ENCODE peak calls at places on chromosomes 11 and 22, in five cellular contexts. One of them, this sample, is unnamed.

GRCh38 chr11:47716692-47717091 is 1.5 kb upstream of the AGBL2 start:
- DNase-seq in type B pancreatic cell: no peak
- DNase-seq in stimulated activated CD4-positive, alpha-beta T cell treated with anti-CD3 and anti-CD28 coated beads, Interleukin-12 subunit alpha, Interleukin-12 subunit beta, amount 100 ng/mL, for 4 hours: no peak
- DNase-seq in activated CD8-positive, alpha-beta T cell treated with anti-CD3 and anti-CD28 coated beads for 36 hours: peak
- DNase-seq in AG20443: no peak
- DNase-seq in this sample: peak

GRCh38 chr11:61908730-61909622 is 8.4 kb downstream of the RAB3IL1 start:
- DNase-seq in type B pancreatic cell: peak
- DNase-seq in stimulated activated CD4-positive, alpha-beta T cell treated with anti-CD3 and anti-CD28 coated beads, Interleukin-12 subunit alpha, Interleukin-12 subunit beta, amount 100 ng/mL, for 4 hours: no peak
- DNase-seq in activated CD8-positive, alpha-beta T cell treated with anti-CD3 and anti-CD28 coated beads for 36 hours: no peak
- DNase-seq in AG20443: no peak
- DNase-seq in this sample: no peak

GRCh38 chr22:20089977-20090729 is 10.1 kb downstream of the DGCR8 start:
- DNase-seq in type B pancreatic cell: no peak
- DNase-seq in stimulated activated CD4-positive, alpha-beta T cell treated with anti-CD3 and anti-CD28 coated beads, Interleukin-12 subunit alpha, Interleukin-12 subunit beta, amount 100 ng/mL, for 4 hours: no peak
- DNase-seq in activated CD8-positive, alpha-beta T cell treated with anti-CD3 and anti-CD28 coated beads for 36 hours: no peak
- DNase-seq in AG20443: peak
- DNase-seq in this sample: no peak

GRCh38 chr11:23865341-23865975 is 631.4 kb upstream of the LUZP2 start:
- DNase-seq in type B pancreatic cell: no peak
- DNase-seq in stimulated activated CD4-positive, alpha-beta T cell treated with anti-CD3 and anti-CD28 coated beads, Interleukin-12 subunit alpha, Interleukin-12 subunit beta, amount 100 ng/mL, for 4 hours: no peak
- DNase-seq in activated CD8-positive, alpha-beta T cell treated with anti-CD3 and anti-CD28 coated beads for 36 hours: no peak
- DNase-seq in AG20443: peak
- DNase-seq in this sample: no peak

GRCh38 chr11:79412761-79413160 is 28.1 kb downstream of the TENM4 start:
- DNase-seq in type B pancreatic cell: no peak
- DNase-seq in stimulated activated CD4-positive, alpha-beta T cell treated with anti-CD3 and anti-CD28 coated beads, Interleukin-12 subunit alpha, Interleukin-12 subunit beta, amount 100 ng/mL, for 4 hours: no peak
- DNase-seq in activated CD8-positive, alpha-beta T cell treated with anti-CD3 and anti-CD28 coated beads for 36 hours: no peak
- DNase-seq in AG20443: no peak
- DNase-seq in this sample: no peak

GRCh38 chr22:27747396-27748256 is 53.9 kb downstream of the MN1 start:
- DNase-seq in type B pancreatic cell: no peak
- DNase-seq in stimulated activated CD4-positive, alpha-beta T cell treated with anti-CD3 and anti-CD28 coated beads, Interleukin-12 subunit alpha, Interleukin-12 subunit beta, amount 100 ng/mL, for 4 hours: no peak
- DNase-seq in activated CD8-positive, alpha-beta T cell treated with anti-CD3 and anti-CD28 coated beads for 36 hours: no peak
- DNase-seq in AG20443: peak
- DNase-seq in this sample: no peak

GRCh38 chr11:128195057-128195751 is 392.2 kb downstream of the ETS1 start:
- DNase-seq in type B pancreatic cell: no peak
- DNase-seq in stimulated activated CD4-positive, alpha-beta T cell treated with anti-CD3 and anti-CD28 coated beads, Interleukin-12 subunit alpha, Interleukin-12 subunit beta, amount 100 ng/mL, for 4 hours: no peak
- DNase-seq in activated CD8-positive, alpha-beta T cell treated with anti-CD3 and anti-CD28 coated beads for 36 hours: peak
- DNase-seq in AG20443: no peak
- DNase-seq in this sample: peak

GRCh38 chr22:48236261-48236660 is 1473.8 kb downstream of the TBC1D22A start:
- DNase-seq in type B pancreatic cell: no peak
- DNase-seq in stimulated activated CD4-positive, alpha-beta T cell treated with anti-CD3 and anti-CD28 coated beads, Interleukin-12 subunit alpha, Interleukin-12 subunit beta, amount 100 ng/mL, for 4 hours: no peak
- DNase-seq in activated CD8-positive, alpha-beta T cell treated with anti-CD3 and anti-CD28 coated beads for 36 hours: no peak
- DNase-seq in AG20443: no peak
- DNase-seq in this sample: no peak

GRCh38 chr11:67409261-67409666 is 5.4 kb downstream of the TBC1D10C start:
- DNase-seq in type B pancreatic cell: no peak
- DNase-seq in stimulated activated CD4-positive, alpha-beta T cell treated with anti-CD3 and anti-CD28 coated beads, Interleukin-12 subunit alpha, Interleukin-12 subunit beta, amount 100 ng/mL, for 4 hours: no peak
- DNase-seq in activated CD8-positive, alpha-beta T cell treated with anti-CD3 and anti-CD28 coated beads for 36 hours: peak
- DNase-seq in AG20443: no peak
- DNase-seq in this sample: peak

GRCh38 chr22:37804886-37805857 is 2.6 kb upstream of the GCAT start:
- DNase-seq in type B pancreatic cell: peak
- DNase-seq in stimulated activated CD4-positive, alpha-beta T cell treated with anti-CD3 and anti-CD28 coated beads, Interleukin-12 subunit alpha, Interleukin-12 subunit beta, amount 100 ng/mL, for 4 hours: peak
- DNase-seq in activated CD8-positive, alpha-beta T cell treated with anti-CD3 and anti-CD28 coated beads for 36 hours: peak
- DNase-seq in AG20443: peak
- DNase-seq in this sample: peak

GRCh38 chr11:12224537-12224893 is 114.1 kb downstream of the MICAL2 start:
- DNase-seq in type B pancreatic cell: no peak
- DNase-seq in stimulated activated CD4-positive, alpha-beta T cell treated with anti-CD3 and anti-CD28 coated beads, Interleukin-12 subunit alpha, Interleukin-12 subunit beta, amount 100 ng/mL, for 4 hours: peak
- DNase-seq in activated CD8-positive, alpha-beta T cell treated with anti-CD3 and anti-CD28 coated beads for 36 hours: peak
- DNase-seq in AG20443: no peak
- DNase-seq in this sample: peak

GRCh38 chr11:72001834-72002591 is 3.3 kb downstream of the IL18BP start:
- DNase-seq in type B pancreatic cell: no peak
- DNase-seq in stimulated activated CD4-positive, alpha-beta T cell treated with anti-CD3 and anti-CD28 coated beads, Interleukin-12 subunit alpha, Interleukin-12 subunit beta, amount 100 ng/mL, for 4 hours: no peak
- DNase-seq in activated CD8-positive, alpha-beta T cell treated with anti-CD3 and anti-CD28 coated beads for 36 hours: no peak
- DNase-seq in AG20443: no peak
- DNase-seq in this sample: no peak

GRCh38 chr11:73430326-73430725 is 54.1 kb downstream of the RELT start:
- DNase-seq in type B pancreatic cell: no peak
- DNase-seq in stimulated activated CD4-positive, alpha-beta T cell treated with anti-CD3 and anti-CD28 coated beads, Interleukin-12 subunit alpha, Interleukin-12 subunit beta, amount 100 ng/mL, for 4 hours: no peak
- DNase-seq in activated CD8-positive, alpha-beta T cell treated with anti-CD3 and anti-CD28 coated beads for 36 hours: no peak
- DNase-seq in AG20443: no peak
- DNase-seq in this sample: no peak

GRCh38 chr11:10282121-10282520 is 11.9 kb downstream of the SBF2 start:
- DNase-seq in type B pancreatic cell: no peak
- DNase-seq in stimulated activated CD4-positive, alpha-beta T cell treated with anti-CD3 and anti-CD28 coated beads, Interleukin-12 subunit alpha, Interleukin-12 subunit beta, amount 100 ng/mL, for 4 hours: no peak
- DNase-seq in activated CD8-positive, alpha-beta T cell treated with anti-CD3 and anti-CD28 coated beads for 36 hours: no peak
- DNase-seq in AG20443: no peak
- DNase-seq in this sample: no peak

GRCh38 chr11:99351620-99352019 is 330.9 kb downstream of the CNTN5 start:
- DNase-seq in type B pancreatic cell: no peak
- DNase-seq in stimulated activated CD4-positive, alpha-beta T cell treated with anti-CD3 and anti-CD28 coated beads, Interleukin-12 subunit alpha, Interleukin-12 subunit beta, amount 100 ng/mL, for 4 hours: no peak
- DNase-seq in activated CD8-positive, alpha-beta T cell treated with anti-CD3 and anti-CD28 coated beads for 36 hours: no peak
- DNase-seq in AG20443: no peak
- DNase-seq in this sample: no peak

GRCh38 chr11:86174101-86175046 is 70.2 kb upstream of the EED start:
- DNase-seq in type B pancreatic cell: no peak
- DNase-seq in stimulated activated CD4-positive, alpha-beta T cell treated with anti-CD3 and anti-CD28 coated beads, Interleukin-12 subunit alpha, Interleukin-12 subunit beta, amount 100 ng/mL, for 4 hours: no peak
- DNase-seq in activated CD8-positive, alpha-beta T cell treated with anti-CD3 and anti-CD28 coated beads for 36 hours: no peak
- DNase-seq in AG20443: peak
- DNase-seq in this sample: no peak

GRCh38 chr11:125404136-125404810 is 91.8 kb downstream of the FEZ1 start:
- DNase-seq in type B pancreatic cell: no peak
- DNase-seq in stimulated activated CD4-positive, alpha-beta T cell treated with anti-CD3 and anti-CD28 coated beads, Interleukin-12 subunit alpha, Interleukin-12 subunit beta, amount 100 ng/mL, for 4 hours: no peak
- DNase-seq in activated CD8-positive, alpha-beta T cell treated with anti-CD3 and anti-CD28 coated beads for 36 hours: no peak
- DNase-seq in AG20443: no peak
- DNase-seq in this sample: no peak

GRCh38 chr22:39185601-39186012 is 33.1 kb upstream of the CBX7 start:
- DNase-seq in type B pancreatic cell: no peak
- DNase-seq in stimulated activated CD4-positive, alpha-beta T cell treated with anti-CD3 and anti-CD28 coated beads, Interleukin-12 subunit alpha, Interleukin-12 subunit beta, amount 100 ng/mL, for 4 hours: no peak
- DNase-seq in activated CD8-positive, alpha-beta T cell treated with anti-CD3 and anti-CD28 coated beads for 36 hours: no peak
- DNase-seq in AG20443: peak
- DNase-seq in this sample: no peak

GRCh38 chr11:14054708-14055107 is 92.2 kb downstream of the SPON1 start:
- DNase-seq in type B pancreatic cell: no peak
- DNase-seq in stimulated activated CD4-positive, alpha-beta T cell treated with anti-CD3 and anti-CD28 coated beads, Interleukin-12 subunit alpha, Interleukin-12 subunit beta, amount 100 ng/mL, for 4 hours: no peak
- DNase-seq in activated CD8-positive, alpha-beta T cell treated with anti-CD3 and anti-CD28 coated beads for 36 hours: peak
- DNase-seq in AG20443: peak
- DNase-seq in this sample: no peak

GRCh38 chr11:27293500-27294417 is 69.3 kb downstream of the CCDC34 start:
- DNase-seq in type B pancreatic cell: no peak
- DNase-seq in stimulated activated CD4-positive, alpha-beta T cell treated with anti-CD3 and anti-CD28 coated beads, Interleukin-12 subunit alpha, Interleukin-12 subunit beta, amount 100 ng/mL, for 4 hours: no peak
- DNase-seq in activated CD8-positive, alpha-beta T cell treated with anti-CD3 and anti-CD28 coated beads for 36 hours: no peak
- DNase-seq in AG20443: no peak
- DNase-seq in this sample: no peak

GRCh38 chr11:77411238-77411637 is 62.7 kb downstream of the PAK1 start:
- DNase-seq in type B pancreatic cell: no peak
- DNase-seq in stimulated activated CD4-positive, alpha-beta T cell treated with anti-CD3 and anti-CD28 coated beads, Interleukin-12 subunit alpha, Interleukin-12 subunit beta, amount 100 ng/mL, for 4 hours: no peak
- DNase-seq in activated CD8-positive, alpha-beta T cell treated with anti-CD3 and anti-CD28 coated beads for 36 hours: peak
- DNase-seq in AG20443: peak
- DNase-seq in this sample: peak

GRCh38 chr11:65558002-65558784 is at the start of gene LTBP3:
- DNase-seq in type B pancreatic cell: no peak
- DNase-seq in stimulated activated CD4-positive, alpha-beta T cell treated with anti-CD3 and anti-CD28 coated beads, Interleukin-12 subunit alpha, Interleukin-12 subunit beta, amount 100 ng/mL, for 4 hours: peak
- DNase-seq in activated CD8-positive, alpha-beta T cell treated with anti-CD3 and anti-CD28 coated beads for 36 hours: peak
- DNase-seq in AG20443: peak
- DNase-seq in this sample: no peak

GRCh38 chr11:62451243-62451626 is 32.4 kb downstream of the SCGB1A1 start:
- DNase-seq in type B pancreatic cell: no peak
- DNase-seq in stimulated activated CD4-positive, alpha-beta T cell treated with anti-CD3 and anti-CD28 coated beads, Interleukin-12 subunit alpha, Interleukin-12 subunit beta, amount 100 ng/mL, for 4 hours: no peak
- DNase-seq in activated CD8-positive, alpha-beta T cell treated with anti-CD3 and anti-CD28 coated beads for 36 hours: no peak
- DNase-seq in AG20443: no peak
- DNase-seq in this sample: no peak

GRCh38 chr11:117606211-117606610 is 190.8 kb downstream of the DSCAML1 start:
- DNase-seq in type B pancreatic cell: no peak
- DNase-seq in stimulated activated CD4-positive, alpha-beta T cell treated with anti-CD3 and anti-CD28 coated beads, Interleukin-12 subunit alpha, Interleukin-12 subunit beta, amount 100 ng/mL, for 4 hours: no peak
- DNase-seq in activated CD8-positive, alpha-beta T cell treated with anti-CD3 and anti-CD28 coated beads for 36 hours: peak
- DNase-seq in AG20443: no peak
- DNase-seq in this sample: peak

GRCh38 chr11:68751331-68751856 is at the start of gene TESMIN:
- DNase-seq in type B pancreatic cell: peak
- DNase-seq in stimulated activated CD4-positive, alpha-beta T cell treated with anti-CD3 and anti-CD28 coated beads, Interleukin-12 subunit alpha, Interleukin-12 subunit beta, amount 100 ng/mL, for 4 hours: peak
- DNase-seq in activated CD8-positive, alpha-beta T cell treated with anti-CD3 and anti-CD28 coated beads for 36 hours: peak
- DNase-seq in AG20443: peak
- DNase-seq in this sample: peak

GRCh38 chr11:78188012-78188808 is at the start of gene KCTD21:
- DNase-seq in type B pancreatic cell: peak
- DNase-seq in stimulated activated CD4-positive, alpha-beta T cell treated with anti-CD3 and anti-CD28 coated beads, Interleukin-12 subunit alpha, Interleukin-12 subunit beta, amount 100 ng/mL, for 4 hours: peak
- DNase-seq in activated CD8-positive, alpha-beta T cell treated with anti-CD3 and anti-CD28 coated beads for 36 hours: peak
- DNase-seq in AG20443: peak
- DNase-seq in this sample: peak

This sample was measured in GM12865.